ENCODE peak calls at places on chromosomes 3 and 15, in ten cellular contexts. One of them, this sample, is unnamed.

GRCh38 chr15:100116416-100117190 is 225.2 kb downstream of the ADAMTS17 start:
- ATAC-seq in Right ventricle myocardium inferior: peak; percentile 11
- ATAC-seq in stimulated activated naive B cell treated with anti-CD40 and anti-IgM and Interleukin-4, amounts not matched to agents 10 μg/mL and 1 μg/mL and 100 μg/mL, for 72 hours: no peak
- ATAC-seq in mucosa of descending colon: no peak
- ATAC-seq in activated CD4-positive, CD25-positive, alpha-beta regulatory T cell treated with anti-CD3 and anti-CD28 coated beads, Interleukin-2, amount 50 U/mL, for 24 hours: no peak
- ATAC-seq in lower lobe of right lung: no peak
- ATAC-seq in aorta: no peak
- ATAC-seq in stimulated activated naive CD8-positive, alpha-beta T cell treated with anti-CD3 and anti-CD28 coated beads, Interleukin-15, amount 100 ng/mL, for 72 hours: no peak
- ATAC-seq in left colon: no peak
- ATAC-seq in foreskin keratinocyte: no peak
- ATAC-seq in this sample: no peak

GRCh38 chr3:46010519-46011113 is 15.0 kb upstream of the FYCO1 start:
- ATAC-seq in mucosa of descending colon: no peak
- ATAC-seq in stimulated activated naive B cell treated with anti-CD40 and anti-IgM and Interleukin-4, amounts not matched to agents 10 μg/mL and 1 μg/mL and 100 μg/mL, for 72 hours: no peak
- ATAC-seq in lower lobe of right lung: no peak
- ATAC-seq in foreskin keratinocyte: no peak
- ATAC-seq in stimulated activated naive CD8-positive, alpha-beta T cell treated with anti-CD3 and anti-CD28 coated beads, Interleukin-15, amount 100 ng/mL, for 72 hours: peak; percentile 87
- ATAC-seq in activated CD4-positive, CD25-positive, alpha-beta regulatory T cell treated with anti-CD3 and anti-CD28 coated beads, Interleukin-2, amount 50 U/mL, for 24 hours: peak; percentile 84
- ATAC-seq in left colon: no peak
- ATAC-seq in aorta: no peak
- ATAC-seq in Right ventricle myocardium inferior: no peak
- ATAC-seq in this sample: no peak

GRCh38 chr3:139557041-139557440 is 17.5 kb upstream of the RBP1 start:
- ATAC-seq in activated CD4-positive, CD25-positive, alpha-beta regulatory T cell treated with anti-CD3 and anti-CD28 coated beads, Interleukin-2, amount 50 U/mL, for 24 hours: no peak
- ATAC-seq in foreskin keratinocyte: no peak
- ATAC-seq in lower lobe of right lung: no peak
- ATAC-seq in Right ventricle myocardium inferior: no peak
- ATAC-seq in mucosa of descending colon: no peak
- ATAC-seq in stimulated activated naive CD8-positive, alpha-beta T cell treated with anti-CD3 and anti-CD28 coated beads, Interleukin-15, amount 100 ng/mL, for 72 hours: no peak
- ATAC-seq in stimulated activated naive B cell treated with anti-CD40 and anti-IgM and Interleukin-4, amounts not matched to agents 10 μg/mL and 1 μg/mL and 100 μg/mL, for 72 hours: no peak
- ATAC-seq in left colon: no peak
- ATAC-seq in aorta: no peak
- ATAC-seq in this sample: no peak

GRCh38 chr15:91491131-91491950 is 362.2 kb upstream of the SLCO3A1 start:
- ATAC-seq in left colon: no peak
- ATAC-seq in Right ventricle myocardium inferior: no peak
- ATAC-seq in mucosa of descending colon: no peak
- ATAC-seq in stimulated activated naive CD8-positive, alpha-beta T cell treated with anti-CD3 and anti-CD28 coated beads, Interleukin-15, amount 100 ng/mL, for 72 hours: no peak
- ATAC-seq in aorta: no peak
- ATAC-seq in lower lobe of right lung: no peak
- ATAC-seq in foreskin keratinocyte: peak; percentile 96
- ATAC-seq in stimulated activated naive B cell treated with anti-CD40 and anti-IgM and Interleukin-4, amounts not matched to agents 10 μg/mL and 1 μg/mL and 100 μg/mL, for 72 hours: no peak
- ATAC-seq in activated CD4-positive, CD25-positive, alpha-beta regulatory T cell treated with anti-CD3 and anti-CD28 coated beads, Interleukin-2, amount 50 U/mL, for 24 hours: no peak
- ATAC-seq in this sample: no peak

GRCh38 chr3:16503191-16503776 is 10.2 kb downstream of the RFTN1 start:
- ATAC-seq in aorta: no peak
- ATAC-seq in lower lobe of right lung: peak; percentile 7
- ATAC-seq in mucosa of descending colon: no peak
- ATAC-seq in stimulated activated naive CD8-positive, alpha-beta T cell treated with anti-CD3 and anti-CD28 coated beads, Interleukin-15, amount 100 ng/mL, for 72 hours: no peak
- ATAC-seq in left colon: no peak
- ATAC-seq in Right ventricle myocardium inferior: no peak
- ATAC-seq in activated CD4-positive, CD25-positive, alpha-beta regulatory T cell treated with anti-CD3 and anti-CD28 coated beads, Interleukin-2, amount 50 U/mL, for 24 hours: no peak
- ATAC-seq in foreskin keratinocyte: no peak
- ATAC-seq in stimulated activated naive B cell treated with anti-CD40 and anti-IgM and Interleukin-4, amounts not matched to agents 10 μg/mL and 1 μg/mL and 100 μg/mL, for 72 hours: no peak
- ATAC-seq in this sample: no peak

GRCh38 chr3:55826731-55827496 is 339.8 kb upstream of the WNT5A start:
- ATAC-seq in stimulated activated naive CD8-positive, alpha-beta T cell treated with anti-CD3 and anti-CD28 coated beads, Interleukin-15, amount 100 ng/mL, for 72 hours: no peak
- ATAC-seq in Right ventricle myocardium inferior: no peak
- ATAC-seq in mucosa of descending colon: no peak
- ATAC-seq in aorta: no peak
- ATAC-seq in activated CD4-positive, CD25-positive, alpha-beta regulatory T cell treated with anti-CD3 and anti-CD28 coated beads, Interleukin-2, amount 50 U/mL, for 24 hours: no peak
- ATAC-seq in stimulated activated naive B cell treated with anti-CD40 and anti-IgM and Interleukin-4, amounts not matched to agents 10 μg/mL and 1 μg/mL and 100 μg/mL, for 72 hours: no peak
- ATAC-seq in left colon: no peak
- ATAC-seq in foreskin keratinocyte: no peak
- ATAC-seq in lower lobe of right lung: peak; percentile 60
- ATAC-seq in this sample: no peak

GRCh38 chr3:45923755-45924154 is 19.5 kb upstream of the CXCR6 start:
- ATAC-seq in aorta: no peak
- ATAC-seq in Right ventricle myocardium inferior: no peak
- ATAC-seq in stimulated activated naive CD8-positive, alpha-beta T cell treated with anti-CD3 and anti-CD28 coated beads, Interleukin-15, amount 100 ng/mL, for 72 hours: peak; percentile 72
- ATAC-seq in lower lobe of right lung: no peak
- ATAC-seq in foreskin keratinocyte: peak; percentile 35
- ATAC-seq in mucosa of descending colon: no peak
- ATAC-seq in activated CD4-positive, CD25-positive, alpha-beta regulatory T cell treated with anti-CD3 and anti-CD28 coated beads, Interleukin-2, amount 50 U/mL, for 24 hours: peak; percentile 41
- ATAC-seq in left colon: no peak
- ATAC-seq in stimulated activated naive B cell treated with anti-CD40 and anti-IgM and Interleukin-4, amounts not matched to agents 10 μg/mL and 1 μg/mL and 100 μg/mL, for 72 hours: no peak
- ATAC-seq in this sample: no peak

GRCh38 chr3:62039584-62039983 is 333.8 kb downstream of the FEZF2 start:
- ATAC-seq in stimulated activated naive CD8-positive, alpha-beta T cell treated with anti-CD3 and anti-CD28 coated beads, Interleukin-15, amount 100 ng/mL, for 72 hours: no peak
- ATAC-seq in activated CD4-positive, CD25-positive, alpha-beta regulatory T cell treated with anti-CD3 and anti-CD28 coated beads, Interleukin-2, amount 50 U/mL, for 24 hours: no peak
- ATAC-seq in mucosa of descending colon: no peak
- ATAC-seq in Right ventricle myocardium inferior: no peak
- ATAC-seq in lower lobe of right lung: no peak
- ATAC-seq in left colon: no peak
- ATAC-seq in aorta: no peak
- ATAC-seq in foreskin keratinocyte: no peak
- ATAC-seq in stimulated activated naive B cell treated with anti-CD40 and anti-IgM and Interleukin-4, amounts not matched to agents 10 μg/mL and 1 μg/mL and 100 μg/mL, for 72 hours: no peak
- ATAC-seq in this sample: no peak

GRCh38 chr3:107574650-107575049 is 51.9 kb downstream of the BBX start:
- ATAC-seq in aorta: no peak
- ATAC-seq in mucosa of descending colon: peak; percentile 52
- ATAC-seq in lower lobe of right lung: peak; percentile 77
- ATAC-seq in foreskin keratinocyte: peak; percentile 44
- ATAC-seq in activated CD4-positive, CD25-positive, alpha-beta regulatory T cell treated with anti-CD3 and anti-CD28 coated beads, Interleukin-2, amount 50 U/mL, for 24 hours: no peak
- ATAC-seq in stimulated activated naive CD8-positive, alpha-beta T cell treated with anti-CD3 and anti-CD28 coated beads, Interleukin-15, amount 100 ng/mL, for 72 hours: no peak
- ATAC-seq in stimulated activated naive B cell treated with anti-CD40 and anti-IgM and Interleukin-4, amounts not matched to agents 10 μg/mL and 1 μg/mL and 100 μg/mL, for 72 hours: peak; percentile 47
- ATAC-seq in Right ventricle myocardium inferior: peak; percentile 59
- ATAC-seq in left colon: peak; percentile 64
- ATAC-seq in this sample: no peak

GRCh38 chr3:94036909-94037507 is 8.6 kb upstream of the STX19 start:
- ATAC-seq in Right ventricle myocardium inferior: no peak
- ATAC-seq in stimulated activated naive CD8-positive, alpha-beta T cell treated with anti-CD3 and anti-CD28 coated beads, Interleukin-15, amount 100 ng/mL, for 72 hours: no peak
- ATAC-seq in mucosa of descending colon: peak; percentile 80
- ATAC-seq in activated CD4-positive, CD25-positive, alpha-beta regulatory T cell treated with anti-CD3 and anti-CD28 coated beads, Interleukin-2, amount 50 U/mL, for 24 hours: no peak
- ATAC-seq in foreskin keratinocyte: peak; percentile 96
- ATAC-seq in stimulated activated naive B cell treated with anti-CD40 and anti-IgM and Interleukin-4, amounts not matched to agents 10 μg/mL and 1 μg/mL and 100 μg/mL, for 72 hours: no peak
- ATAC-seq in aorta: no peak
- ATAC-seq in left colon: peak; percentile 80
- ATAC-seq in lower lobe of right lung: peak; percentile 50
- ATAC-seq in this sample: no peak

GRCh38 chr3:18401298-18401961 is 23.7 kb downstream of the SATB1 start:
- ATAC-seq in mucosa of descending colon: no peak
- ATAC-seq in Right ventricle myocardium inferior: peak; percentile 23
- ATAC-seq in stimulated activated naive CD8-positive, alpha-beta T cell treated with anti-CD3 and anti-CD28 coated beads, Interleukin-15, amount 100 ng/mL, for 72 hours: no peak
- ATAC-seq in stimulated activated naive B cell treated with anti-CD40 and anti-IgM and Interleukin-4, amounts not matched to agents 10 μg/mL and 1 μg/mL and 100 μg/mL, for 72 hours: no peak
- ATAC-seq in left colon: no peak
- ATAC-seq in lower lobe of right lung: no peak
- ATAC-seq in foreskin keratinocyte: no peak
- ATAC-seq in activated CD4-positive, CD25-positive, alpha-beta regulatory T cell treated with anti-CD3 and anti-CD28 coated beads, Interleukin-2, amount 50 U/mL, for 24 hours: no peak
- ATAC-seq in aorta: no peak
- ATAC-seq in this sample: no peak

GRCh38 chr3:36681867-36682266 is 82.5 kb downstream of the DCLK3 start:
- ATAC-seq in activated CD4-positive, CD25-positive, alpha-beta regulatory T cell treated with anti-CD3 and anti-CD28 coated beads, Interleukin-2, amount 50 U/mL, for 24 hours: no peak
- ATAC-seq in mucosa of descending colon: no peak
- ATAC-seq in aorta: no peak
- ATAC-seq in foreskin keratinocyte: no peak
- ATAC-seq in Right ventricle myocardium inferior: no peak
- ATAC-seq in stimulated activated naive B cell treated with anti-CD40 and anti-IgM and Interleukin-4, amounts not matched to agents 10 μg/mL and 1 μg/mL and 100 μg/mL, for 72 hours: peak; percentile 86
- ATAC-seq in left colon: no peak
- ATAC-seq in lower lobe of right lung: no peak
- ATAC-seq in stimulated activated naive CD8-positive, alpha-beta T cell treated with anti-CD3 and anti-CD28 coated beads, Interleukin-15, amount 100 ng/mL, for 72 hours: no peak
- ATAC-seq in this sample: peak; percentile 55

GRCh38 chr3:71581451-71581980 is 2.0 kb downstream of the FOXP1 start:
- ATAC-seq in lower lobe of right lung: peak; percentile 31
- ATAC-seq in Right ventricle myocardium inferior: no peak
- ATAC-seq in stimulated activated naive B cell treated with anti-CD40 and anti-IgM and Interleukin-4, amounts not matched to agents 10 μg/mL and 1 μg/mL and 100 μg/mL, for 72 hours: peak; percentile 5
- ATAC-seq in left colon: peak; percentile 14
- ATAC-seq in activated CD4-positive, CD25-positive, alpha-beta regulatory T cell treated with anti-CD3 and anti-CD28 coated beads, Interleukin-2, amount 50 U/mL, for 24 hours: no peak
- ATAC-seq in stimulated activated naive CD8-positive, alpha-beta T cell treated with anti-CD3 and anti-CD28 coated beads, Interleukin-15, amount 100 ng/mL, for 72 hours: peak; percentile 19
- ATAC-seq in mucosa of descending colon: peak; percentile 11
- ATAC-seq in aorta: peak; percentile 51
- ATAC-seq in foreskin keratinocyte: peak; percentile 30
- ATAC-seq in this sample: peak; percentile 29

GRCh38 chr3:182248349-182248880 is 536.7 kb downstream of the SOX2 start:
- ATAC-seq in stimulated activated naive CD8-positive, alpha-beta T cell treated with anti-CD3 and anti-CD28 coated beads, Interleukin-15, amount 100 ng/mL, for 72 hours: no peak
- ATAC-seq in Right ventricle myocardium inferior: no peak
- ATAC-seq in lower lobe of right lung: no peak
- ATAC-seq in left colon: peak; percentile 36
- ATAC-seq in activated CD4-positive, CD25-positive, alpha-beta regulatory T cell treated with anti-CD3 and anti-CD28 coated beads, Interleukin-2, amount 50 U/mL, for 24 hours: no peak
- ATAC-seq in stimulated activated naive B cell treated with anti-CD40 and anti-IgM and Interleukin-4, amounts not matched to agents 10 μg/mL and 1 μg/mL and 100 μg/mL, for 72 hours: no peak
- ATAC-seq in foreskin keratinocyte: no peak
- ATAC-seq in mucosa of descending colon: peak; percentile 31
- ATAC-seq in aorta: no peak
- ATAC-seq in this sample: no peak

GRCh38 chr15:48811325-48811938 is 563 bp upstream of the CEP152 start:
- ATAC-seq in lower lobe of right lung: peak; percentile 21
- ATAC-seq in foreskin keratinocyte: peak; percentile 0
- ATAC-seq in Right ventricle myocardium inferior: no peak
- ATAC-seq in stimulated activated naive CD8-positive, alpha-beta T cell treated with anti-CD3 and anti-CD28 coated beads, Interleukin-15, amount 100 ng/mL, for 72 hours: no peak
- ATAC-seq in activated CD4-positive, CD25-positive, alpha-beta regulatory T cell treated with anti-CD3 and anti-CD28 coated beads, Interleukin-2, amount 50 U/mL, for 24 hours: no peak
- ATAC-seq in mucosa of descending colon: peak; percentile 6
- ATAC-seq in stimulated activated naive B cell treated with anti-CD40 and anti-IgM and Interleukin-4, amounts not matched to agents 10 μg/mL and 1 μg/mL and 100 μg/mL, for 72 hours: no peak
- ATAC-seq in left colon: peak; percentile 19
- ATAC-seq in aorta: no peak
- ATAC-seq in this sample: no peak

GRCh38 chr15:51870774-51871173 is 41.3 kb downstream of the TMOD3 start:
- ATAC-seq in foreskin keratinocyte: no peak
- ATAC-seq in stimulated activated naive CD8-positive, alpha-beta T cell treated with anti-CD3 and anti-CD28 coated beads, Interleukin-15, amount 100 ng/mL, for 72 hours: no peak
- ATAC-seq in left colon: no peak
- ATAC-seq in lower lobe of right lung: no peak
- ATAC-seq in mucosa of descending colon: no peak
- ATAC-seq in activated CD4-positive, CD25-positive, alpha-beta regulatory T cell treated with anti-CD3 and anti-CD28 coated beads, Interleukin-2, amount 50 U/mL, for 24 hours: no peak
- ATAC-seq in stimulated activated naive B cell treated with anti-CD40 and anti-IgM and Interleukin-4, amounts not matched to agents 10 μg/mL and 1 μg/mL and 100 μg/mL, for 72 hours: no peak
- ATAC-seq in Right ventricle myocardium inferior: no peak
- ATAC-seq in aorta: no peak
- ATAC-seq in this sample: no peak

GRCh38 chr3:74631341-74631740 is 16.9 kb upstream of the CNTN3 start:
- ATAC-seq in Right ventricle myocardium inferior: no peak
- ATAC-seq in mucosa of descending colon: no peak
- ATAC-seq in foreskin keratinocyte: no peak
- ATAC-seq in aorta: no peak
- ATAC-seq in activated CD4-positive, CD25-positive, alpha-beta regulatory T cell treated with anti-CD3 and anti-CD28 coated beads, Interleukin-2, amount 50 U/mL, for 24 hours: no peak
- ATAC-seq in stimulated activated naive B cell treated with anti-CD40 and anti-IgM and Interleukin-4, amounts not matched to agents 10 μg/mL and 1 μg/mL and 100 μg/mL, for 72 hours: no peak
- ATAC-seq in left colon: no peak
- ATAC-seq in lower lobe of right lung: no peak
- ATAC-seq in stimulated activated naive CD8-positive, alpha-beta T cell treated with anti-CD3 and anti-CD28 coated beads, Interleukin-15, amount 100 ng/mL, for 72 hours: no peak
- ATAC-seq in this sample: no peak

GRCh38 chr3:16790432-16791379 is 94.0 kb upstream of the PLCL2 start:
- ATAC-seq in aorta: no peak
- ATAC-seq in activated CD4-positive, CD25-positive, alpha-beta regulatory T cell treated with anti-CD3 and anti-CD28 coated beads, Interleukin-2, amount 50 U/mL, for 24 hours: peak; percentile 59
- ATAC-seq in stimulated activated naive CD8-positive, alpha-beta T cell treated with anti-CD3 and anti-CD28 coated beads, Interleukin-15, amount 100 ng/mL, for 72 hours: peak; percentile 91
- ATAC-seq in foreskin keratinocyte: peak; percentile 26
- ATAC-seq in Right ventricle myocardium inferior: no peak
- ATAC-seq in lower lobe of right lung: no peak
- ATAC-seq in mucosa of descending colon: no peak
- ATAC-seq in left colon: no peak
- ATAC-seq in stimulated activated naive B cell treated with anti-CD40 and anti-IgM and Interleukin-4, amounts not matched to agents 10 μg/mL and 1 μg/mL and 100 μg/mL, for 72 hours: peak; percentile 50
- ATAC-seq in this sample: no peak

GRCh38 chr3:188007897-188008296 is 146.1 kb upstream of the LPP start:
- ATAC-seq in foreskin keratinocyte: no peak
- ATAC-seq in Right ventricle myocardium inferior: no peak
- ATAC-seq in activated CD4-positive, CD25-positive, alpha-beta regulatory T cell treated with anti-CD3 and anti-CD28 coated beads, Interleukin-2, amount 50 U/mL, for 24 hours: no peak
- ATAC-seq in aorta: peak; percentile 38
- ATAC-seq in left colon: no peak
- ATAC-seq in lower lobe of right lung: peak; percentile 55
- ATAC-seq in stimulated activated naive CD8-positive, alpha-beta T cell treated with anti-CD3 and anti-CD28 coated beads, Interleukin-15, amount 100 ng/mL, for 72 hours: no peak
- ATAC-seq in mucosa of descending colon: no peak
- ATAC-seq in stimulated activated naive B cell treated with anti-CD40 and anti-IgM and Interleukin-4, amounts not matched to agents 10 μg/mL and 1 μg/mL and 100 μg/mL, for 72 hours: no peak
- ATAC-seq in this sample: no peak

GRCh38 chr3:184609861-184610365 is 48.3 kb downstream of the EPHB3 start:
- ATAC-seq in aorta: no peak
- ATAC-seq in mucosa of descending colon: no peak
- ATAC-seq in stimulated activated naive B cell treated with anti-CD40 and anti-IgM and Interleukin-4, amounts not matched to agents 10 μg/mL and 1 μg/mL and 100 μg/mL, for 72 hours: no peak
- ATAC-seq in foreskin keratinocyte: no peak
- ATAC-seq in stimulated activated naive CD8-positive, alpha-beta T cell treated with anti-CD3 and anti-CD28 coated beads, Interleukin-15, amount 100 ng/mL, for 72 hours: no peak
- ATAC-seq in activated CD4-positive, CD25-positive, alpha-beta regulatory T cell treated with anti-CD3 and anti-CD28 coated beads, Interleukin-2, amount 50 U/mL, for 24 hours: no peak
- ATAC-seq in Right ventricle myocardium inferior: no peak
- ATAC-seq in lower lobe of right lung: no peak
- ATAC-seq in left colon: no peak
- ATAC-seq in this sample: no peak

GRCh38 chr3:72492240-72492639 is 356.0 kb downstream of the SHQ1 start:
- ATAC-seq in stimulated activated naive CD8-positive, alpha-beta T cell treated with anti-CD3 and anti-CD28 coated beads, Interleukin-15, amount 100 ng/mL, for 72 hours: no peak
- ATAC-seq in activated CD4-positive, CD25-positive, alpha-beta regulatory T cell treated with anti-CD3 and anti-CD28 coated beads, Interleukin-2, amount 50 U/mL, for 24 hours: no peak
- ATAC-seq in aorta: peak; percentile 53
- ATAC-seq in stimulated activated naive B cell treated with anti-CD40 and anti-IgM and Interleukin-4, amounts not matched to agents 10 μg/mL and 1 μg/mL and 100 μg/mL, for 72 hours: no peak
- ATAC-seq in left colon: no peak
- ATAC-seq in lower lobe of right lung: no peak
- ATAC-seq in mucosa of descending colon: peak; percentile 53
- ATAC-seq in foreskin keratinocyte: peak; percentile 81
- ATAC-seq in Right ventricle myocardium inferior: peak; percentile 92
- ATAC-seq in this sample: no peak

GRCh38 chr3:52483081-52483480 is 12.1 kb upstream of the STAB1 start:
- ATAC-seq in lower lobe of right lung: no peak
- ATAC-seq in activated CD4-positive, CD25-positive, alpha-beta regulatory T cell treated with anti-CD3 and anti-CD28 coated beads, Interleukin-2, amount 50 U/mL, for 24 hours: no peak
- ATAC-seq in stimulated activated naive CD8-positive, alpha-beta T cell treated with anti-CD3 and anti-CD28 coated beads, Interleukin-15, amount 100 ng/mL, for 72 hours: no peak
- ATAC-seq in stimulated activated naive B cell treated with anti-CD40 and anti-IgM and Interleukin-4, amounts not matched to agents 10 μg/mL and 1 μg/mL and 100 μg/mL, for 72 hours: no peak
- ATAC-seq in left colon: no peak
- ATAC-seq in Right ventricle myocardium inferior: no peak
- ATAC-seq in mucosa of descending colon: no peak
- ATAC-seq in aorta: no peak
- ATAC-seq in foreskin keratinocyte: no peak
- ATAC-seq in this sample: no peak

GRCh38 chr15:49889525-49889924 is 229.5 kb downstream of the ATP8B4 start:
- ATAC-seq in foreskin keratinocyte: no peak
- ATAC-seq in aorta: no peak
- ATAC-seq in lower lobe of right lung: no peak
- ATAC-seq in activated CD4-positive, CD25-positive, alpha-beta regulatory T cell treated with anti-CD3 and anti-CD28 coated beads, Interleukin-2, amount 50 U/mL, for 24 hours: no peak
- ATAC-seq in stimulated activated naive CD8-positive, alpha-beta T cell treated with anti-CD3 and anti-CD28 coated beads, Interleukin-15, amount 100 ng/mL, for 72 hours: no peak
- ATAC-seq in Right ventricle myocardium inferior: no peak
- ATAC-seq in stimulated activated naive B cell treated with anti-CD40 and anti-IgM and Interleukin-4, amounts not matched to agents 10 μg/mL and 1 μg/mL and 100 μg/mL, for 72 hours: no peak
- ATAC-seq in left colon: no peak
- ATAC-seq in mucosa of descending colon: no peak
- ATAC-seq in this sample: no peak

GRCh38 chr15:62624541-62625399 is 417.8 kb upstream of the TPM1 start:
- ATAC-seq in stimulated activated naive CD8-positive, alpha-beta T cell treated with anti-CD3 and anti-CD28 coated beads, Interleukin-15, amount 100 ng/mL, for 72 hours: peak; percentile 31
- ATAC-seq in activated CD4-positive, CD25-positive, alpha-beta regulatory T cell treated with anti-CD3 and anti-CD28 coated beads, Interleukin-2, amount 50 U/mL, for 24 hours: peak; percentile 56
- ATAC-seq in Right ventricle myocardium inferior: peak; percentile 90
- ATAC-seq in aorta: peak; percentile 85
- ATAC-seq in stimulated activated naive B cell treated with anti-CD40 and anti-IgM and Interleukin-4, amounts not matched to agents 10 μg/mL and 1 μg/mL and 100 μg/mL, for 72 hours: peak; percentile 84
- ATAC-seq in left colon: no peak
- ATAC-seq in foreskin keratinocyte: peak; percentile 47
- ATAC-seq in lower lobe of right lung: no peak
- ATAC-seq in mucosa of descending colon: peak; percentile 34
- ATAC-seq in this sample: peak; percentile 63

GRCh38 chr3:58260261-58260731 is 22.7 kb downstream of the ABHD6 start:
- ATAC-seq in aorta: no peak
- ATAC-seq in Right ventricle myocardium inferior: no peak
- ATAC-seq in stimulated activated naive B cell treated with anti-CD40 and anti-IgM and Interleukin-4, amounts not matched to agents 10 μg/mL and 1 μg/mL and 100 μg/mL, for 72 hours: peak; percentile 85
- ATAC-seq in left colon: no peak
- ATAC-seq in activated CD4-positive, CD25-positive, alpha-beta regulatory T cell treated with anti-CD3 and anti-CD28 coated beads, Interleukin-2, amount 50 U/mL, for 24 hours: peak; percentile 72
- ATAC-seq in foreskin keratinocyte: no peak
- ATAC-seq in lower lobe of right lung: no peak
- ATAC-seq in mucosa of descending colon: peak; percentile 10
- ATAC-seq in stimulated activated naive CD8-positive, alpha-beta T cell treated with anti-CD3 and anti-CD28 coated beads, Interleukin-15, amount 100 ng/mL, for 72 hours: peak; percentile 89
- ATAC-seq in this sample: peak; percentile 83

GRCh38 chr3:42501321-42501680 is 1.1 kb upstream of the VIPR1 start:
- ATAC-seq in activated CD4-positive, CD25-positive, alpha-beta regulatory T cell treated with anti-CD3 and anti-CD28 coated beads, Interleukin-2, amount 50 U/mL, for 24 hours: no peak
- ATAC-seq in stimulated activated naive B cell treated with anti-CD40 and anti-IgM and Interleukin-4, amounts not matched to agents 10 μg/mL and 1 μg/mL and 100 μg/mL, for 72 hours: peak; percentile 1
- ATAC-seq in foreskin keratinocyte: no peak
- ATAC-seq in lower lobe of right lung: peak; percentile 3
- ATAC-seq in mucosa of descending colon: no peak
- ATAC-seq in aorta: no peak
- ATAC-seq in left colon: no peak
- ATAC-seq in stimulated activated naive CD8-positive, alpha-beta T cell treated with anti-CD3 and anti-CD28 coated beads, Interleukin-15, amount 100 ng/mL, for 72 hours: peak; percentile 0
- ATAC-seq in Right ventricle myocardium inferior: no peak
- ATAC-seq in this sample: no peak

GRCh38 chr15:70556804-70557203 is 206.6 kb downstream of the UACA start:
- ATAC-seq in Right ventricle myocardium inferior: no peak
- ATAC-seq in activated CD4-positive, CD25-positive, alpha-beta regulatory T cell treated with anti-CD3 and anti-CD28 coated beads, Interleukin-2, amount 50 U/mL, for 24 hours: no peak
- ATAC-seq in lower lobe of right lung: no peak
- ATAC-seq in mucosa of descending colon: no peak
- ATAC-seq in stimulated activated naive CD8-positive, alpha-beta T cell treated with anti-CD3 and anti-CD28 coated beads, Interleukin-15, amount 100 ng/mL, for 72 hours: no peak
- ATAC-seq in foreskin keratinocyte: no peak
- ATAC-seq in left colon: no peak
- ATAC-seq in aorta: no peak
- ATAC-seq in stimulated activated naive B cell treated with anti-CD40 and anti-IgM and Interleukin-4, amounts not matched to agents 10 μg/mL and 1 μg/mL and 100 μg/mL, for 72 hours: no peak
- ATAC-seq in this sample: no peak

GRCh38 chr15:41919201-41919820 is 25.5 kb upstream of the SPTBN5 start:
- ATAC-seq in foreskin keratinocyte: no peak
- ATAC-seq in stimulated activated naive B cell treated with anti-CD40 and anti-IgM and Interleukin-4, amounts not matched to agents 10 μg/mL and 1 μg/mL and 100 μg/mL, for 72 hours: no peak
- ATAC-seq in stimulated activated naive CD8-positive, alpha-beta T cell treated with anti-CD3 and anti-CD28 coated beads, Interleukin-15, amount 100 ng/mL, for 72 hours: no peak
- ATAC-seq in aorta: peak; percentile 54
- ATAC-seq in mucosa of descending colon: no peak
- ATAC-seq in left colon: no peak
- ATAC-seq in activated CD4-positive, CD25-positive, alpha-beta regulatory T cell treated with anti-CD3 and anti-CD28 coated beads, Interleukin-2, amount 50 U/mL, for 24 hours: no peak
- ATAC-seq in lower lobe of right lung: no peak
- ATAC-seq in Right ventricle myocardium inferior: peak; percentile 37
- ATAC-seq in this sample: no peak

This sample was measured in stimulated activated memory B cell treated with anti-CD40 and anti-IgM and Interleukin-4, amounts not matched to agents 10 μg/mL and 1 μg/mL and 100 μg/mL, for 72 hours.